ENCODE peak calls at places on chromosomes 6 and 20, in seven cellular contexts. N, P, M, V, R, Q and J are unnamed samples.

GRCh38 chr6:4380881-4381281 is 245.5 kb upstream of the ECI2 start:
- DNase-seq in M (no peak), N (peak; percentile 75), R (no peak), Q (no peak), V (no peak), P (no peak), J (no peak)

GRCh38 chr6:70672549-70672948 is 4.9 kb downstream of the SMAP1 start:
- DNase-seq in M (no peak), Q (no peak), N (no peak), P (no peak), V (no peak), R (no peak), J (no peak)

GRCh38 chr6:358432-358831 is 33.1 kb upstream of the IRF4 start:
- DNase-seq in M (no peak), V (no peak), Q (no peak), N (no peak), R (no peak), P (no peak), J (no peak)

GRCh38 chr6:90045535-90045934 is 151.3 kb downstream of the GJA10 start:
- DNase-seq in R (no peak), Q (no peak), N (no peak), P (no peak), V (no peak), M (no peak), J (no peak)

GRCh38 chr6:138036111-138036510 is 71.1 kb downstream of the PERP start:
- DNase-seq in P (no peak), R (no peak), Q (no peak), M (peak; percentile 34), V (peak; percentile 34), N (no peak), J (no peak)

GRCh38 chr6:12801141-12801540 is 84.6 kb downstream of the PHACTR1 start:
- DNase-seq in R (no peak), N (no peak), P (no peak), V (no peak), M (no peak), Q (no peak), J (no peak)

GRCh38 chr6:129476810-129477209 is 233.2 kb downstream of the ARHGAP18 start:
- DNase-seq in R (no peak), M (no peak), P (no peak), V (no peak), N (no peak), Q (no peak), J (no peak)

GRCh38 chr6:119340766-119341487 is 8.6 kb downstream of the MAN1A1 start:
- DNase-seq in N (peak; percentile 47), V (no peak), R (no peak), M (no peak), P (no peak), Q (no peak), J (peak; percentile 25)

GRCh38 chr20:61556116-61556515 is 304.1 kb downstream of the CDH4 start:
- DNase-seq in Q (no peak), P (no peak), V (no peak), M (no peak), R (no peak), N (no peak), J (no peak)

GRCh38 chr20:63574156-63574828 is at the start of gene HELZ2:
- DNase-seq in M (peak; percentile 16), N (peak; percentile 78), P (peak; percentile 47), R (peak; percentile 72), V (peak; percentile 88), Q (peak; percentile 82), J (peak; percentile 77)

GRCh38 chr6:135231469-135231844 is 50.3 kb downstream of the MYB start:
- DNase-seq in M (no peak), Q (no peak), V (peak; percentile 69), N (no peak), R (no peak), P (no peak), J (no peak)

GRCh38 chr6:44050872-44051421 is 76.3 kb downstream of the MRPL14 start:
- DNase-seq in R (no peak), Q (no peak), P (no peak), N (no peak), M (no peak), V (no peak), J (no peak)

GRCh38 chr6:169723200-169723909 is 945 bp downstream of the PHF10 start:
- DNase-seq in M (no peak), R (peak; percentile 73), P (peak; percentile 47), Q (peak; percentile 87), N (peak; percentile 87), V (peak; percentile 67), J (peak; percentile 86)

GRCh38 chr6:72132851-72133250 is 246.5 kb downstream of the RIMS1 start:
- DNase-seq in Q (no peak), R (no peak), M (no peak), P (no peak), N (no peak), V (no peak), J (no peak)

GRCh38 chr20:4227085-4227821 is 211.9 kb upstream of the RNF24 start:
- DNase-seq in V (peak; percentile 43), N (no peak), Q (no peak), M (no peak), P (no peak), R (no peak), J (peak; percentile 34)

GRCh38 chr6:75317503-75318206 is 33.1 kb upstream of the TMEM30A start:
- DNase-seq in R (no peak), P (no peak), V (no peak), M (no peak), Q (no peak), N (peak; percentile 24), J (no peak)

GRCh38 chr20:53827996-53828672 is 234.5 kb upstream of the ZNF217 start:
- DNase-seq in M (peak; percentile 12), V (no peak), R (peak; percentile 67), N (no peak), Q (peak; percentile 40), P (no peak), J (no peak)

GRCh38 chr6:122198922-122199321 is 200.5 kb upstream of the HSF2 start:
- DNase-seq in M (no peak), R (no peak), N (peak; percentile 59), V (no peak), Q (no peak), P (no peak), J (no peak)

GRCh38 chr6:168042426-168043192 is 36.4 kb downstream of the FRMD1 start:
- DNase-seq in R (no peak), P (peak; percentile 9), N (no peak), Q (no peak), V (no peak), M (no peak), J (no peak)
- H3K9me3 ChIP-seq in R (no peaks in the 10 kb centered on the region), P (peaks cover 6% of the 10 kb centered on the region), N (no peaks in the 10 kb centered on the region), Q (peaks cover 28% of the 10 kb centered on the region), V (peaks cover 30% of the 10 kb centered on the region), M (no peaks in the 10 kb centered on the region), J (no peaks in the 10 kb centered on the region)

GRCh38 chr6:10531942-10532341 is 10.8 kb downstream of the GCNT2 start:
- DNase-seq in Q (no peak), N (no peak), P (no peak), V (no peak), M (no peak), R (no peak), J (no peak)

GRCh38 chr6:10535198-10535597 is 14.0 kb downstream of the GCNT2 start:
- DNase-seq in P (no peak), Q (no peak), N (no peak), M (no peak), V (no peak), R (no peak), J (no peak)

GRCh38 chr6:10531513-10531912 is 10.4 kb downstream of the GCNT2 start:
- DNase-seq in V (no peak), M (no peak), Q (no peak), N (no peak), R (no peak), P (no peak), J (no peak)

GRCh38 chr6:10532392-10532791 is 11.2 kb downstream of the GCNT2 start:
- DNase-seq in R (no peak), Q (no peak), N (no peak), M (no peak), V (no peak), P (no peak), J (no peak)

DNA sequence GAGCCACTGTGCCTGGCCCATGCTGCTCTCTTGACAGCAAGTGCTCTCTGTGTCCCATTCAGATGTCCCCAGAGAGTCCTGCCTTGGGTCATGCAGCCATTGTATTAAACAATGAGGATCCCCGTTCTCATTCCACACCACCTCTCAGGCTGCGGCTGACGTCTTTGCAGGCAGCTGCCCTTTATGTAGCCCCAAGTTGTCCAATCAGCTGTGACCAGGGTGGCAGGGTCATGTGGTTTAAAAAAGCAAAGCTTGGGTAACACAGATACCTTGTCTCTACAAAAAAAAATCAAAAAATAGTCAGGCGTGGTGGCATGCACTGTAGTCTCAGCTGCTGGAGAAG is 13.2 kb downstream of the GCNT2 start:
- DNase-seq in R (no peak), M (no peak), P (no peak), N (no peak), V (no peak), Q (no peak), J (no peak)
- H3K9me3 ChIP-seq in R (no peaks in the 10 kb centered on the region), M (no peaks in the 10 kb centered on the region), P (no peaks in the 10 kb centered on the region), N (no peaks in the 10 kb centered on the region), V (no peaks in the 10 kb centered on the region), Q (no peaks in the 10 kb centered on the region), J (no peaks in the 10 kb centered on the region)

DNA sequence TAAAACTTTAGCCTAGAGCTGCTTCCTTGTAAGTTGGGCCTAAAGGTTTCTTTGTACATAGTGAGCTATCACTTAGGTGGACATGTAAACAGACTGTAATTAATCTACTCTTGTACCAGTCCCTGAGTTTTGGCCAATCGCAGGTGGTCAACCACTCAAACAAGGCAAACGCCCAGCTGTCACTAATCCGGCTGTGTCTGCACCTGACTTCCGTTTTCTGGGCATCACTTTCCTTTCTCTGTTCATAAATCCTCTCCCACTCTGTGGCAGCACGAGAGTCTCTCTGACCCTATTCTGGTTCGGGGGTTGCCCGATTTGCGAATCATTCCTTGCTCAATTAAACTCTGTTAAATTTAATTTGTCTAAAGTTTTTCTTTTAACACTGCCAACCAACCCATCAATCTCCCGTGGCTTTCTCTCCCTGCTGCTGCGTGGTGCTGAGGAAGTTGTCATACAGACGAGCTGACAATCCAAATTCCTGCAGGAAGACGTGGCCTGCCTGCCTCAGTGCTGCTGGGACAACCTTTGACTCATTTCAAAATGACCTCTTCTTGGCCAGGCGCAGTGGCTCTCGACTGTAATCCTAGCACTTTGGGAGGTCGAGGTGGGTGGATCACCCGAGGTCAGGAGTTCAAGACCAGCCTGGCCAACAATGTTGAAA is 206.3 kb downstream of the QKI start:
- DNase-seq in P (no peak), N (no peak), Q (no peak), M (no peak), V (no peak), R (no peak), J (no peak)
- H3K9me3 ChIP-seq in P (no peaks in the 10 kb centered on the region), N (no peaks in the 10 kb centered on the region), Q (no peaks in the 10 kb centered on the region), M (no peaks in the 10 kb centered on the region), V (no peaks in the 10 kb centered on the region), R (no peaks in the 10 kb centered on the region), J (no peaks in the 10 kb centered on the region)

GRCh38 chr6:159351707-159352106 is 182.5 kb downstream of the FNDC1 start:
- DNase-seq in V (no peak), M (no peak), N (no peak), Q (no peak), P (no peak), R (no peak), J (no peak)
- H3K9me3 ChIP-seq in V (no peaks in the 10 kb centered on the region), M (no peaks in the 10 kb centered on the region), N (no peaks in the 10 kb centered on the region), Q (no peaks in the 10 kb centered on the region), P (no peaks in the 10 kb centered on the region), R (no peaks in the 10 kb centered on the region), J (no peaks in the 10 kb centered on the region)

GRCh38 chr20:56117350-56117749 is 112.0 kb upstream of the CBLN4 start:
- DNase-seq in R (no peak), M (no peak), N (no peak), P (no peak), V (no peak), Q (no peak), J (no peak)
- H3K9me3 ChIP-seq in R (no peaks in the 10 kb centered on the region), M (peaks cover 28% of the 10 kb centered on the region), N (no peaks in the 10 kb centered on the region), P (no peaks in the 10 kb centered on the region), V (no peaks in the 10 kb centered on the region), Q (no peaks in the 10 kb centered on the region), J (no peaks in the 10 kb centered on the region)